ENCODE peak calls at places on chromosome 10, in four cellular contexts. O is HCT116, J is fibroblast of lung, V is trophoblast cell. X is an unnamed sample. For H3K36me3, the result is how much of the 10 kb centered on the place peaks cover.

GRCh38 chr10:18918545-18918944 is 130.1 kb upstream of the MALRD1 start:
- DNase-seq in O (no peak), V (peak), J (peak), X (no peak)

GRCh38 chr10:129193148-129193547 is 273.9 kb upstream of the MGMT start:
- DNase-seq in O (no peak), V (peak), J (no peak), X (no peak)

GRCh38 chr10:7474388-7474787 is 63.6 kb upstream of the SFMBT2 start:
- DNase-seq in O (no peak), J (no peak), V (no peak), X (peak)

GRCh38 chr10:25901199-25901598 is 32.8 kb upstream of the MYO3A start:
- DNase-seq in J (no peak), O (no peak), V (no peak), X (no peak)

GRCh38 chr10:60731134-60731883 is 47.0 kb upstream of the CDK1 start:
- DNase-seq in V (no peak), J (no peak), O (no peak), X (no peak)

GRCh38 chr10:3786295-3786981 is 1.4 kb upstream of the KLF6 start:
- DNase-seq in O (peak), V (peak), J (peak), X (no peak)

GRCh38 chr10:11551915-11552602 is 59.4 kb downstream of the USP6NL start:
- DNase-seq in J (peak), O (peak), V (peak), X (no peak)

GRCh38 chr10:131820626-131821025 is 80.2 kb upstream of the PPP2R2D start:
- DNase-seq in V (no peak), O (no peak), J (no peak), X (no peak)

GRCh38 chr10:28722065-28722803 is 44.9 kb downstream of the BAMBI start:
- DNase-seq in V (peak), O (no peak), J (peak), X (no peak)

GRCh38 chr10:24503627-24504320 is 219.9 kb downstream of the ARHGAP21 start:
- DNase-seq in V (peak), J (peak), O (peak), X (peak)

DNA sequence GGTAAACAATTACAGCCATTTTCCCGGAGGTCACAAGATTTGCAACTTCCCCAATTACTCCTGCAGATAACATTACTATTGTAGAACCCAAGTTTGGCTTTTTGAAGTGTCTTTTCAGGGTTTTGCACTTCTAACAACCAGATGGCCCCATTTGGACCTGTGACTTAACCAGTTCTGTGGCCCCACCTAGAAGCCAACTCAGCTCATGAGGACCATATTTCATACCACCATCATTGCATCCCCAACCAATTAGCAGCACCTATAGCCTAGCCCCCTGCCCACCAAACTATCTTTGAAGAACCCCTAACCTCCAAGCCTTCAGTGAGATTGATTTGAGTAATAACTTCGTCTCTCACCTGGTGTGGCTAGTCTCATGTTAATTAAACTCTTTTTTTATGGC is 51.3 kb upstream of the WDR11 start:
- DNase-seq in V (no peak), J (no peak), O (no peak), X (no peak)
- H3K4me2 ChIP-seq in V (no peak), J (no peak), O (no peak), X (no peak)

GRCh38 chr10:92410501-92410900 is 119.5 kb downstream of the MARCHF5 start:
- DNase-seq in O (no peak), V (peak), J (no peak), X (no peak)

GRCh38 chr10:92413519-92413918 is 122.6 kb downstream of the MARCHF5 start:
- DNase-seq in O (no peak), V (no peak), J (peak), X (no peak)

GRCh38 chr10:92408017-92408361 is 117.0 kb downstream of the MARCHF5 start:
- DNase-seq in J (no peak), V (no peak), O (no peak), X (no peak)

GRCh38 chr10:92411406-92411805 is 120.4 kb downstream of the MARCHF5 start:
- DNase-seq in J (no peak), V (peak), O (no peak), X (no peak)

GRCh38 chr10:92413011-92413410 is 122.0 kb downstream of the MARCHF5 start:
- DNase-seq in O (no peak), V (no peak), J (no peak), X (peak)
- H3K36me3 ChIP-seq in O (under half), V (under half), J (under half), X (under half)

GRCh38 chr10:1119027-1119426 is 62.8 kb downstream of the WDR37 start:
- DNase-seq in O (no peak), J (no peak), V (no peak), X (no peak)
- H3K4me2 ChIP-seq in O (no peak), J (no peak), V (no peak), X (no peak)

GRCh38 chr10:99756158-99756557 is 24.1 kb downstream of the CUTC start:
- DNase-seq in J (no peak), O (no peak), V (no peak), X (no peak)
- H3K36me3 ChIP-seq in J (under half), O (half or more), V (under half), X (half or more)